ENCODE peak calls at places on chromosomes 3 and 15, in four cellular contexts. Z, S, C and L are unnamed samples.

GRCh38 chr15:101479851-101480612 is 9.5 kb downstream of the PCSK6 start:
- DNase-seq in C (no peak), Z (no peak), S (no peak), L (no peak)

GRCh38 chr15:78016860-78017259 is 60.7 kb downstream of the TBC1D2B start:
- DNase-seq in S (no peak), Z (no peak), C (no peak), L (no peak)

GRCh38 chr3:27657404-27657803 is 64.7 kb downstream of the EOMES start:
- DNase-seq in Z (no peak), C (no peak), S (peak), L (no peak)

GRCh38 chr15:48265145-48265544 is 59.0 kb downstream of the SLC12A1 start:
- DNase-seq in S (no peak), C (no peak), Z (no peak), L (no peak)

GRCh38 chr3:38000242-38000916 is 9.8 kb downstream of the VILL start:
- DNase-seq in S (no peak), Z (no peak), C (no peak), L (no peak)

GRCh38 chr15:92612891-92613290 is 42.7 kb downstream of the FAM174B start:
- DNase-seq in S (no peak), Z (no peak), C (no peak), L (no peak)

GRCh38 chr3:59245879-59246501 is 196.2 kb upstream of the CFAP20DC start:
- DNase-seq in Z (peak), S (no peak), C (no peak), L (no peak)

GRCh38 chr15:28101201-28101600 is 2.1 kb upstream of the OCA2 start:
- DNase-seq in C (no peak), S (no peak), Z (no peak), L (no peak)

GRCh38 chr3:197505796-197506553 is 49.8 kb downstream of the BDH1 start:
- DNase-seq in Z (no peak), C (no peak), S (no peak), L (no peak)

GRCh38 chr3:49305608-49306007 is 28.6 kb upstream of the C3orf62 start:
- DNase-seq in C (no peak), S (no peak), Z (no peak), L (no peak)

GRCh38 chr15:77841376-77841775 is 208.7 kb upstream of the LINGO1 start:
- DNase-seq in S (no peak), C (no peak), Z (no peak), L (no peak)

GRCh38 chr3:151085889-151086483 is 522 bp downstream of the MED12L start:
- DNase-seq in Z (no peak), S (no peak), C (no peak), L (no peak)

GRCh38 chr3:160331127-160331937 is 67.7 kb downstream of the IFT80 start:
- DNase-seq in Z (peak), S (peak), C (no peak), L (peak)

GRCh38 chr3:143081844-143082778 is 37.5 kb upstream of the CHST2 start:
- DNase-seq in Z (no peak), S (no peak), C (no peak), L (no peak)

GRCh38 chr3:169846458-169847193 is 23.1 kb downstream of the LRRC31 start:
- DNase-seq in S (peak), Z (peak), C (no peak), L (no peak)

GRCh38 chr15:31435891-31436628 is 109.4 kb downstream of the KLF13 start:
- DNase-seq in Z (no peak), C (no peak), S (no peak), L (no peak)

GRCh38 chr3:14537590-14538450 is 2.3 kb downstream of the GRIP2 start:
- DNase-seq in C (no peak), Z (no peak), S (no peak), L (no peak)

GRCh38 chr3:50961361-50961760 is 286.6 kb downstream of the DOCK3 start:
- DNase-seq in S (no peak), Z (no peak), C (no peak), L (no peak)

GRCh38 chr15:25545017-25545416 is 106.2 kb upstream of the UBE3A start:
- DNase-seq in Z (no peak), S (no peak), C (no peak), L (no peak)

GRCh38 chr3:125589743-125590142 is 5.6 kb downstream of the OSBPL11 start:
- DNase-seq in S (no peak), C (no peak), Z (no peak), L (no peak)

GRCh38 chr15:56040081-56041035 is 46.9 kb upstream of the NEDD4 start:
- DNase-seq in C (peak), Z (peak), S (peak), L (peak)

GRCh38 chr3:56799251-56799882 is 2.4 kb downstream of the ARHGEF3 start:
- DNase-seq in Z (peak), C (no peak), S (no peak), L (peak)

GRCh38 chr3:128494152-128494650 is 1.2 kb upstream of the GATA2 start:
- DNase-seq in C (no peak), S (no peak), Z (no peak), L (no peak)

GRCh38 chr3:58656631-58657030 is 9.9 kb downstream of the FAM3D start:
- DNase-seq in Z (no peak), C (no peak), S (no peak), L (no peak)

GRCh38 chr3:22555753-22556152 is 647.4 kb upstream of the UBE2E2 start:
- DNase-seq in C (no peak), Z (no peak), S (no peak), L (no peak)

GRCh38 chr3:115550285-115550741 is 73.0 kb upstream of the GAP43 start:
- DNase-seq in S (no peak), C (no peak), Z (peak), L (peak)

GRCh38 chr3:138082085-138082991 is 33.1 kb downstream of the DZIP1L start:
- DNase-seq in Z (peak), S (no peak), C (no peak), L (no peak)